ENCODE peak calls at places on chromosomes 3 and 15, in five cellular contexts. One of them, this sample, is unnamed.

GRCh38 chr15:78930577-78931388 is 14.1 kb downstream of the CTSH start:
- DNase-seq in WTC11: no peak
- DNase-seq in Ammon's horn: no peak
- DNase-seq in KBM-7: no peak
- DNase-seq in NT2/D1: no peak
- DNase-seq in this sample: no peak

GRCh38 chr3:120177151-120177550 is 82.9 kb upstream of the GSK3B start:
- DNase-seq in WTC11: peak
- DNase-seq in Ammon's horn: no peak
- DNase-seq in KBM-7: no peak
- DNase-seq in NT2/D1: peak
- DNase-seq in this sample: no peak

GRCh38 chr3:126527006-126527405 is 3.1 kb downstream of the CHST13 start:
- DNase-seq in WTC11: no peak
- DNase-seq in Ammon's horn: no peak
- DNase-seq in KBM-7: no peak
- DNase-seq in NT2/D1: no peak
- DNase-seq in this sample: no peak

GRCh38 chr15:38622908-38623307 is 58.3 kb upstream of the RASGRP1 start:
- DNase-seq in WTC11: no peak
- DNase-seq in Ammon's horn: no peak
- DNase-seq in KBM-7: no peak
- DNase-seq in NT2/D1: no peak
- DNase-seq in this sample: no peak

GRCh38 chr3:135982922-135983581 is 17.5 kb downstream of the PPP2R3A start:
- DNase-seq in WTC11: no peak
- DNase-seq in Ammon's horn: peak
- DNase-seq in KBM-7: no peak
- DNase-seq in NT2/D1: no peak
- DNase-seq in this sample: no peak

GRCh38 chr3:57436195-57436761 is 107.9 kb downstream of the DNAH12 start:
- DNase-seq in WTC11: no peak
- DNase-seq in Ammon's horn: no peak
- DNase-seq in KBM-7: no peak
- DNase-seq in NT2/D1: no peak
- DNase-seq in this sample: no peak

GRCh38 chr3:123298903-123299302 is 97.2 kb downstream of the SEC22A start:
- DNase-seq in WTC11: no peak
- DNase-seq in Ammon's horn: no peak
- DNase-seq in KBM-7: no peak
- DNase-seq in NT2/D1: no peak
- DNase-seq in this sample: no peak

GRCh38 chr3:45881031-45882022 is 5.0 kb upstream of the CCR9 start:
- DNase-seq in WTC11: no peak
- DNase-seq in Ammon's horn: peak
- DNase-seq in KBM-7: no peak
- DNase-seq in NT2/D1: no peak
- DNase-seq in this sample: no peak

GRCh38 chr3:90091557-90091956 is 984.1 kb downstream of the EPHA3 start:
- DNase-seq in WTC11: peak
- DNase-seq in Ammon's horn: peak
- DNase-seq in KBM-7: peak
- DNase-seq in NT2/D1: peak
- DNase-seq in this sample: no peak

GRCh38 chr3:81838455-81838854 is 77.0 kb upstream of the GBE1 start:
- DNase-seq in WTC11: no peak
- DNase-seq in Ammon's horn: peak
- DNase-seq in KBM-7: peak
- DNase-seq in NT2/D1: no peak
- DNase-seq in this sample: no peak

GRCh38 chr3:166444336-166444735 is 607.1 kb upstream of the BCHE start:
- DNase-seq in WTC11: no peak
- DNase-seq in Ammon's horn: no peak
- DNase-seq in KBM-7: no peak
- DNase-seq in NT2/D1: no peak
- DNase-seq in this sample: no peak

GRCh38 chr3:187044206-187044605 is 95.1 kb downstream of the RPL39L start:
- DNase-seq in WTC11: no peak
- DNase-seq in Ammon's horn: no peak
- DNase-seq in KBM-7: peak
- DNase-seq in NT2/D1: no peak
- DNase-seq in this sample: no peak

GRCh38 chr15:51367322-51367976 is 26.0 kb downstream of the GLDN start:
- DNase-seq in WTC11: no peak
- DNase-seq in Ammon's horn: no peak
- DNase-seq in KBM-7: no peak
- DNase-seq in NT2/D1: no peak
- DNase-seq in this sample: no peak

GRCh38 chr3:116423945-116424344 is 21.3 kb downstream of the LSAMP start:
- DNase-seq in WTC11: no peak
- DNase-seq in Ammon's horn: no peak
- DNase-seq in KBM-7: no peak
- DNase-seq in NT2/D1: no peak
- DNase-seq in this sample: no peak

GRCh38 chr3:64440498-64440897 is 215.2 kb upstream of the PRICKLE2 start:
- DNase-seq in WTC11: no peak
- DNase-seq in Ammon's horn: no peak
- DNase-seq in KBM-7: no peak
- DNase-seq in NT2/D1: no peak
- DNase-seq in this sample: no peak

GRCh38 chr3:9009976-9010545 is 46.8 kb upstream of the RAD18 start:
- DNase-seq in WTC11: no peak
- DNase-seq in Ammon's horn: no peak
- DNase-seq in KBM-7: no peak
- DNase-seq in NT2/D1: no peak
- DNase-seq in this sample: no peak

GRCh38 chr3:157819826-157820517 is 286.2 kb downstream of the SHOX2 start:
- DNase-seq in WTC11: no peak
- DNase-seq in Ammon's horn: no peak
- DNase-seq in KBM-7: no peak
- DNase-seq in NT2/D1: no peak
- DNase-seq in this sample: no peak

GRCh38 chr15:100383302-100384107 is 41.7 kb upstream of the ADAMTS17 start:
- DNase-seq in WTC11: peak
- DNase-seq in Ammon's horn: peak
- DNase-seq in KBM-7: peak
- DNase-seq in NT2/D1: no peak
- DNase-seq in this sample: no peak

GRCh38 chr15:27241942-27242341 is 271.0 kb downstream of the GABRG3 start:
- DNase-seq in WTC11: no peak
- DNase-seq in Ammon's horn: peak
- DNase-seq in KBM-7: no peak
- DNase-seq in NT2/D1: no peak
- DNase-seq in this sample: no peak

GRCh38 chr3:46406786-46407611 is at the start of the genes CCR5AS and CCRL2:
- DNase-seq in WTC11: no peak
- DNase-seq in Ammon's horn: peak
- DNase-seq in KBM-7: peak
- DNase-seq in NT2/D1: no peak
- DNase-seq in this sample: no peak

GRCh38 chr3:101414121-101414520 is 93.7 kb upstream of the IMPG2 start:
- DNase-seq in WTC11: no peak
- DNase-seq in Ammon's horn: no peak
- DNase-seq in KBM-7: no peak
- DNase-seq in NT2/D1: no peak
- DNase-seq in this sample: no peak

GRCh38 chr3:107421170-107421792 is 44.0 kb downstream of the CCDC54 start:
- DNase-seq in WTC11: no peak
- DNase-seq in Ammon's horn: peak
- DNase-seq in KBM-7: peak
- DNase-seq in NT2/D1: no peak
- DNase-seq in this sample: peak

GRCh38 chr3:9548991-9549390 is 4.6 kb downstream of the LHFPL4 start:
- DNase-seq in WTC11: no peak
- DNase-seq in Ammon's horn: no peak
- DNase-seq in KBM-7: no peak
- DNase-seq in NT2/D1: no peak
- DNase-seq in this sample: no peak

GRCh38 chr3:132629928-132630327 is 29.7 kb downstream of the ACAD11 start:
- DNase-seq in WTC11: no peak
- DNase-seq in Ammon's horn: no peak
- DNase-seq in KBM-7: no peak
- DNase-seq in NT2/D1: no peak
- DNase-seq in this sample: no peak

GRCh38 chr15:37014137-37014536 is 86.2 kb downstream of the MEIS2 start:
- DNase-seq in WTC11: no peak
- DNase-seq in Ammon's horn: no peak
- DNase-seq in KBM-7: no peak
- DNase-seq in NT2/D1: no peak
- DNase-seq in this sample: no peak

GRCh38 chr3:129349791-129350190 is 71.1 kb downstream of the HMCES start:
- DNase-seq in WTC11: no peak
- DNase-seq in Ammon's horn: no peak
- DNase-seq in KBM-7: no peak
- DNase-seq in NT2/D1: no peak
- DNase-seq in this sample: no peak

GRCh38 chr3:46609074-46609735 is 3.1 kb upstream of the FAM240A start:
- DNase-seq in WTC11: no peak
- DNase-seq in Ammon's horn: no peak
- DNase-seq in KBM-7: no peak
- DNase-seq in NT2/D1: no peak
- DNase-seq in this sample: no peak